ENCODE peak calls at places on chromosomes 7 and 10, in six cellular contexts. U is kidney epithelial cell, N is left ventricle myocardium inferior, F is nephron progenitor cell, B is GM12865, T is endothelial cell. D is an unnamed sample.
A peak's percentile ranks its signal among the peaks of the same experiment; 100 is the strongest.

GRCh38 chr10:62815373-62816111 is 624 bp downstream of the EGR2 start:
- DNase-seq in U (no peak), N (no peak), F (peak; percentile 20), B (peak; percentile 39), T (no peak), D (no peak)

GRCh38 chr10:116870949-116871348 is 21.6 kb downstream of the ENO4 start:
- DNase-seq in U (no peak), N (no peak), F (no peak), B (no peak), T (no peak), D (no peak)

GRCh38 chr10:98920362-98920761 is 315.3 kb downstream of the HPSE2 start:
- DNase-seq in U (no peak), N (no peak), F (no peak), B (no peak), T (no peak), D (no peak)

GRCh38 chr10:62790019-62790555 is 14.4 kb upstream of the ADO start:
- DNase-seq in U (no peak), N (no peak), F (no peak), B (no peak), T (no peak), D (no peak)

GRCh38 chr10:100881552-100882250 is 31.1 kb upstream of the SLF2 start:
- DNase-seq in U (no peak), N (no peak), F (no peak), B (no peak), T (no peak), D (no peak)

GRCh38 chr10:97321807-97322195 is 2.7 kb downstream of the FRAT1 start:
- DNase-seq in U (no peak), N (no peak), F (no peak), B (no peak), T (no peak), D (no peak)

GRCh38 chr10:71395621-71396020 is 1.1 kb upstream of the CDH23 start:
- DNase-seq in U (no peak), N (no peak), F (no peak), B (no peak), T (no peak), D (no peak)

GRCh38 chr7:98470131-98470985 is 69.5 kb upstream of the BAIAP2L1 start:
- DNase-seq in U (no peak), N (peak; percentile 21), F (peak; percentile 89), B (peak; percentile 15), T (peak; percentile 40), D (peak; percentile 70)

GRCh38 chr7:16365177-16365576 is 56.2 kb downstream of the CRPPA start:
- DNase-seq in U (no peak), N (no peak), F (no peak), B (no peak), T (no peak), D (no peak)

GRCh38 chr7:80335473-80336232 is 176.2 kb downstream of the GNAT3 start:
- DNase-seq in U (no peak), N (no peak), F (no peak), B (no peak), T (no peak), D (no peak)

GRCh38 chr10:96093948-96094347 is 36.1 kb upstream of the ZNF518A start:
- DNase-seq in U (no peak), N (no peak), F (no peak), B (no peak), T (no peak), D (no peak)

GRCh38 chr7:157622000-157622399 is 285.2 kb downstream of the DNAJB6 start:
- DNase-seq in U (no peak), N (no peak), F (no peak), B (no peak), T (no peak), D (no peak)

GRCh38 chr7:36894190-36894589 is 169.9 kb upstream of the AOAH start:
- DNase-seq in U (no peak), N (no peak), F (no peak), B (peak; percentile 14), T (no peak), D (no peak)

GRCh38 chr10:27742195-27742925 is 3.3 kb downstream of the MKX start:
- DNase-seq in U (peak; percentile 57), N (peak; percentile 76), F (peak; percentile 85), B (peak; percentile 86), T (peak; percentile 88), D (peak; percentile 81)

GRCh38 chr7:98223898-98224700 is 12.9 kb downstream of the BHLHA15 start:
- DNase-seq in U (no peak), N (peak; percentile 2), F (no peak), B (no peak), T (no peak), D (no peak)

GRCh38 chr7:28956608-28957063 is 1.5 kb downstream of the TRIL start:
- DNase-seq in U (peak; percentile 19), N (peak; percentile 66), F (peak; percentile 79), B (no peak), T (peak; percentile 78), D (peak; percentile 72)

GRCh38 chr7:18900236-18900635 is 217.2 kb downstream of the TWIST1 start:
- DNase-seq in U (no peak), N (no peak), F (no peak), B (no peak), T (no peak), D (no peak)

GRCh38 chr10:118983263-118983662 is 46.3 kb upstream of the NANOS1 start:
- DNase-seq in U (no peak), N (no peak), F (no peak), B (peak; percentile 66), T (no peak), D (no peak)

GRCh38 chr7:40223451-40224112 is 88.8 kb downstream of the SUGCT start:
- DNase-seq in U (no peak), N (no peak), F (no peak), B (no peak), T (no peak), D (no peak)

GRCh38 chr10:106520698-106521097 is 643.8 kb downstream of the SORCS1 start:
- DNase-seq in U (no peak), N (no peak), F (no peak), B (no peak), T (no peak), D (no peak)

GRCh38 chr10:118501637-118502440 is 93.6 kb downstream of the PRLHR start:
- DNase-seq in U (peak; percentile 43), N (no peak), F (no peak), B (no peak), T (no peak), D (no peak)

GRCh38 chr7:47444376-47445098 is 137.4 kb downstream of the TNS3 start:
- DNase-seq in U (no peak), N (no peak), F (no peak), B (peak; percentile 35), T (no peak), D (no peak)

GRCh38 chr7:79308176-79308575 is 145.3 kb downstream of the MAGI2 start:
- DNase-seq in U (no peak), N (no peak), F (no peak), B (no peak), T (no peak), D (no peak)

GRCh38 chr7:124919841-124920240 is 9.8 kb downstream of the POT1 start:
- DNase-seq in U (no peak), N (no peak), F (no peak), B (no peak), T (no peak), D (no peak)

GRCh38 chr7:2281556-2281955 is 32.7 kb downstream of the SNX8 start:
- DNase-seq in U (no peak), N (peak; percentile 22), F (no peak), B (no peak), T (no peak), D (no peak)

DNA sequence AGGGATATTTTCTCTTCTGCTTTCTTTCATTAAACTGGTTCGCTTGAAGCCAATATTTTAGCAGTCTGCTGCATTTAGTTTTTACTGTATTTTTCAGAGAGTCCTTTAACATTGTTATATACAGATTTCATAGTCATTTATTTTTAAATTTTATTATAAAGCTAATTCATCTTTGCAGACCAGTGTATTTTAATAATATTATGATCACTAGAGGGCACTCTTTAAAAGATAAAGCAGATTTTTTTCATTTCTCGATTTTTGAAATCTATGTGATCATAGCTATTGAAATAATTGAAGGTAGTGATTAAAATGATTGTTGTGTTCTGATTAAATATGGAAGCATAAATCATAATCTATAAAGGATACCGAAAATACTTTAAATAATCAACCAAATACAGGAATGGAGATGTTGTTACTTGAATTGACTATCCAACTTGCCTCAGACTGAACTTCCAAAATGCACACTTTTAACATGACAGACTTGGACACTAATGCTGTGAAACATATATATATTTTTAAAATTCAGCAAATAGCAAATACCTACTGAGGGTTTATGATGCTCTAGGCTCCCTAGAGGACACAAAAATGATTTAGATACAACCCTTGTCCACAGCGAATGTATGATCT is 35.2 kb downstream of the ST7 start:
- DNase-seq in U (no peak), N (no peak), F (no peak), B (no peak), T (no peak), D (no peak)
- TF ChIP-seq CTCF in U (peak; percentile 6), N (peak; percentile 47), F (no peak), B (no peak), T (peak; percentile 62), D (no peak)

DNA sequence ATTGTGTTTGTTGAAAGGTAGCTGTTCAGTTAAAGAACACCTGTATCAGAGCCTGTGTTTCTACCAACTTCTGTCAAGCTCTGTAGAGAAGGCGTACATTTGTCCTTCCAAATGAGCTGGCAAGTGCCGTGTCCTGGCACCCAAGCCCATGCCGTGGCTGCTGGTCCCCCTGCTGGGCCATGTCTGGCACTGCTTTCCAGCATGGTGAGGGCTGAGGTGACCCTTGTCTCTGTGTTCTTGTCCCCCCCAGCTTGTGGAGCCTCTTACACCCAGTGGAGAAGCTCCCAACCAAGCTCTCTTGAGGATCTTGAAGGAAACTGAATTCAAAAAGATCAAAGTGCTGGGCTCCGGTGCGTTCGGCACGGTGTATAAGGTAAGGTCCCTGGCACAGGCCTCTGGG is 154.9 kb downstream of the EGFR start:
- DNase-seq in U (no peak), N (no peak), F (no peak), B (no peak), T (no peak), D (no peak)
- TF ChIP-seq CTCF in U (no peak), N (no peak), F (no peak), B (no peak), T (no peak), D (no peak)

DNA sequence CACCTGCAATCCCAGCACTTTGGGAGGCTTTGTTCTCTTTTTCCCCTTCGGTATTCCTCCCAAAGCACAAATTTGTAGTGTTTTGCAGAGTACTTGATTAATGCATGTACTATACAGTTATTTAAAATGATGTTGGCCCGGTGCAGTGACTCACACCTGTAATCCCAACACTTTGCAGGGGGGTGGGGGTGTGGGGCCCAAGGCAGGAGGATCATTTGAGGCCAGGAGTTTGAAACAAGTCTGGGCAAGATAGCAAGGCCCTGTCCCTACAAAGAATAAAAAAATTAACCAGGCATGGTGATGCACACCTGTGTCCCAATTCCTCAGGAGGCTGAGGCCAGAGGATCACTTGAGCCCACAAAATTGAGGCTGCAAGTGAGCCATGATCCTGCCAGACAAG is 26.8 kb upstream of the FOXK1 start:
- DNase-seq in U (no peak), N (no peak), F (no peak), B (no peak), T (no peak), D (no peak)
- TF ChIP-seq CTCF in U (no peak), N (no peak), F (no peak), B (no peak), T (no peak), D (no peak)

DNA sequence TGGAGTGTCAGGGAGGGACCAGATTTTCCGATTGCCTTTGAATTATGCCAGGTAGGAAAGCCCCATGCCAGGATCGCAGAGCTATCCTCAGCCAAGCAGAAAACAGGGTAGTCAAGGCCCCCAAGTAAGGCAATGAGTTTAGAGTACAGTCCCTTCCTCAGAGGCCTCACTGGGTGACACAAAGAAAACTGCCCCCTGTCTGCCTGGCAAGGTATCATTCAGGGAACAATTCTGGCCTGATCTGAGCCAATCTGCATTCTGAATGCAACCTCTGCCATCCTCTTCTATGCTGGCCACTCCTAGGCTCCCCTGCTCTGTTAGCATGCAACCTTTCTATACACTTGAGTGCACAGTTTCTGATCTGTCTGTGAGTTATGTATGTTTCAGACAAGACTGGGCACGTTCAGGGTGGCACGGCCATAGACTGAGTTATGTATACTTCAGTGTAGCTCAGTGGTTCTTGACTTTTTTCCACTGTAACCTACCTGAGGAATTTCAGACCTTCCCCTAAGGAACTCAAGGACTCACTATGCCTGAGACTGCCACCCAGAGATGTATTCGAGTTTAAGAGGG is 336.8 kb downstream of the PLXNA4 start:
- DNase-seq in U (no peak), N (no peak), F (no peak), B (no peak), T (no peak), D (no peak)
- TF ChIP-seq CTCF in U (no peak), N (no peak), F (no peak), B (no peak), T (no peak), D (no peak)